ENCODE peak calls at places on chromosomes 7 and 10, in seven cellular contexts. W is NCI-H1930; Z is NCI-H226; H is neuronal stem cell; P is astrocyte of the hippocampus; U is naive thymus-derived CD8-positive, alpha-beta T cell; N is naive B cell. T is an unnamed sample.

GRCh38 chr10:62326134-62326533 is 48.0 kb upstream of the ZNF365 start:
- DNase-seq in W (no peak), Z (no peak), H (no peak), P (no peak), U (no peak), N (no peak), T (no peak)

GRCh38 chr7:143295870-143296269 is 7.7 kb downstream of the CASP2 start:
- DNase-seq in W (no peak), Z (no peak), H (no peak), P (no peak), U (no peak), N (no peak), T (peak; percentile 52)

GRCh38 chr10:117955171-117955570 is 91.6 kb downstream of the RAB11FIP2 start:
- DNase-seq in W (no peak), Z (no peak), H (no peak), P (peak; percentile 59), U (no peak), N (no peak), T (no peak)

GRCh38 chr10:116143673-116144072 is 129.3 kb downstream of the GFRA1 start:
- DNase-seq in W (no peak), Z (no peak), H (no peak), P (no peak), U (no peak), N (no peak), T (no peak)

GRCh38 chr10:115092555-115093285 is 445 bp upstream of the ATRNL1 start:
- DNase-seq in W (peak; percentile 25), Z (no peak), H (peak; percentile 63), P (peak; percentile 64), U (no peak), N (peak; percentile 35), T (peak; percentile 77)

GRCh38 chr7:155408657-155409586 is 49.0 kb upstream of the EN2 start:
- DNase-seq in W (no peak), Z (no peak), H (no peak), P (peak; percentile 19), U (no peak), N (no peak), T (no peak)

GRCh38 chr10:79928028-79928583 is 20.8 kb downstream of the SFTPD start:
- DNase-seq in W (no peak), Z (no peak), H (no peak), P (no peak), U (no peak), N (no peak), T (no peak)

GRCh38 chr10:116071453-116072148 is 201.4 kb downstream of the GFRA1 start:
- DNase-seq in W (no peak), Z (no peak), H (no peak), P (no peak), U (no peak), N (no peak), T (no peak)

GRCh38 chr7:151858456-151858855 is 18.5 kb downstream of the PRKAG2 start:
- DNase-seq in W (no peak), Z (no peak), H (no peak), P (no peak), U (no peak), N (no peak), T (no peak)

GRCh38 chr10:102775201-102775972 is 31.6 kb downstream of the WBP1L start:
- DNase-seq in W (no peak), Z (no peak), H (no peak), P (peak; percentile 38), U (no peak), N (no peak), T (peak; percentile 53)

GRCh38 chr10:9762966-9763656 is 1254.6 kb upstream of the CELF2 start:
- DNase-seq in W (no peak), Z (peak; percentile 54), H (no peak), P (peak; percentile 54), U (no peak), N (no peak), T (peak; percentile 24)

GRCh38 chr10:49374740-49375139 is 21.1 kb downstream of the DRGX start:
- DNase-seq in W (no peak), Z (no peak), H (no peak), P (no peak), U (no peak), N (no peak), T (no peak)

GRCh38 chr10:93579089-93579488 is 12.6 kb downstream of the FFAR4 start:
- DNase-seq in W (no peak), Z (peak; percentile 82), H (no peak), P (no peak), U (no peak), N (no peak), T (no peak)

GRCh38 chr10:121240011-121240410 is 358.2 kb downstream of the FGFR2 start:
- DNase-seq in W (no peak), Z (no peak), H (no peak), P (no peak), U (no peak), N (no peak), T (peak; percentile 6)

GRCh38 chr10:101485681-101486554 is 102.1 kb downstream of the POLL start:
- DNase-seq in W (no peak), Z (no peak), H (peak; percentile 30), P (peak; percentile 29), U (no peak), N (no peak), T (no peak)